ENCODE peak calls at places on chromosomes 6 and 20, in nine cellular contexts. One of them, this sample, is unnamed.

GRCh38 chr20:37567331-37567665 is 39.6 kb upstream of the BLCAP start:
- DNase-seq in A172: no peak
- DNase-seq in NCI-H748 treated with DMSO at 0.1 percent for 48 hours: no peak
- DNase-seq in GM04504: no peak
- DNase-seq in hypothalamus: no peak
- DNase-seq in Right ventricle myocardium inferior: no peak
- DNase-seq in sciatic nerve: peak
- DNase-seq in CD8-positive, alpha-beta memory T cell: no peak
- DNase-seq in CD4-positive, alpha-beta T cell: no peak
- DNase-seq in this sample: no peak

GRCh38 chr6:133623065-133623464 is 265.8 kb upstream of the TCF21 start:
- DNase-seq in GM04504: no peak
- DNase-seq in hypothalamus: no peak
- DNase-seq in A172: no peak
- DNase-seq in NCI-H748 treated with DMSO at 0.1 percent for 48 hours: no peak
- DNase-seq in sciatic nerve: no peak
- DNase-seq in Right ventricle myocardium inferior: no peak
- DNase-seq in CD8-positive, alpha-beta memory T cell: no peak
- DNase-seq in CD4-positive, alpha-beta T cell: no peak
- DNase-seq in this sample: no peak

GRCh38 chr20:51966296-51966971 is 164.1 kb upstream of the SALL4 start:
- DNase-seq in NCI-H748 treated with DMSO at 0.1 percent for 48 hours: peak
- DNase-seq in hypothalamus: no peak
- DNase-seq in CD4-positive, alpha-beta T cell: no peak
- DNase-seq in sciatic nerve: no peak
- DNase-seq in A172: peak
- DNase-seq in Right ventricle myocardium inferior: no peak
- DNase-seq in GM04504: peak
- DNase-seq in CD8-positive, alpha-beta memory T cell: no peak
- DNase-seq in this sample: peak

GRCh38 chr6:131231103-131231502 is 95.8 kb downstream of the AKAP7 start:
- DNase-seq in Right ventricle myocardium inferior: no peak
- DNase-seq in GM04504: no peak
- DNase-seq in NCI-H748 treated with DMSO at 0.1 percent for 48 hours: no peak
- DNase-seq in CD8-positive, alpha-beta memory T cell: no peak
- DNase-seq in sciatic nerve: no peak
- DNase-seq in CD4-positive, alpha-beta T cell: no peak
- DNase-seq in hypothalamus: no peak
- DNase-seq in A172: no peak
- DNase-seq in this sample: no peak

GRCh38 chr20:52992632-52993031 is 20.5 kb downstream of the TSHZ2 start:
- DNase-seq in A172: no peak
- DNase-seq in hypothalamus: no peak
- DNase-seq in sciatic nerve: no peak
- DNase-seq in GM04504: no peak
- DNase-seq in Right ventricle myocardium inferior: no peak
- DNase-seq in CD8-positive, alpha-beta memory T cell: no peak
- DNase-seq in NCI-H748 treated with DMSO at 0.1 percent for 48 hours: no peak
- DNase-seq in CD4-positive, alpha-beta T cell: no peak
- DNase-seq in this sample: no peak

GRCh38 chr20:46994341-46994740 is 99.7 kb downstream of the EYA2 start:
- DNase-seq in GM04504: no peak
- DNase-seq in CD8-positive, alpha-beta memory T cell: peak
- DNase-seq in A172: no peak
- DNase-seq in CD4-positive, alpha-beta T cell: no peak
- DNase-seq in NCI-H748 treated with DMSO at 0.1 percent for 48 hours: no peak
- DNase-seq in sciatic nerve: peak
- DNase-seq in hypothalamus: no peak
- DNase-seq in Right ventricle myocardium inferior: no peak
- DNase-seq in this sample: peak

GRCh38 chr6:137749595-137750215 is 117.4 kb upstream of the TNFAIP3 start:
- DNase-seq in A172: no peak
- DNase-seq in CD8-positive, alpha-beta memory T cell: no peak
- DNase-seq in sciatic nerve: no peak
- DNase-seq in Right ventricle myocardium inferior: no peak
- DNase-seq in hypothalamus: no peak
- DNase-seq in NCI-H748 treated with DMSO at 0.1 percent for 48 hours: no peak
- DNase-seq in GM04504: no peak
- DNase-seq in CD4-positive, alpha-beta T cell: no peak
- DNase-seq in this sample: no peak

GRCh38 chr6:86871681-86872080 is 65.6 kb upstream of the HTR1E start:
- DNase-seq in NCI-H748 treated with DMSO at 0.1 percent for 48 hours: no peak
- DNase-seq in sciatic nerve: no peak
- DNase-seq in A172: no peak
- DNase-seq in GM04504: no peak
- DNase-seq in Right ventricle myocardium inferior: no peak
- DNase-seq in hypothalamus: no peak
- DNase-seq in CD4-positive, alpha-beta T cell: no peak
- DNase-seq in CD8-positive, alpha-beta memory T cell: no peak
- DNase-seq in this sample: no peak

GRCh38 chr6:141598487-141598886 is 534.2 kb upstream of the GJE1 start:
- DNase-seq in CD8-positive, alpha-beta memory T cell: no peak
- DNase-seq in NCI-H748 treated with DMSO at 0.1 percent for 48 hours: no peak
- DNase-seq in sciatic nerve: no peak
- DNase-seq in GM04504: no peak
- DNase-seq in Right ventricle myocardium inferior: no peak
- DNase-seq in CD4-positive, alpha-beta T cell: no peak
- DNase-seq in hypothalamus: no peak
- DNase-seq in A172: no peak
- DNase-seq in this sample: no peak